ENCODE peak calls at places on chromosome 2, in ten cellular contexts. U is lung; N is left lung; F is activated CD8-positive, alpha-beta T cell treated with anti-CD3 and anti-CD28 coated beads for 36 hours; K is ascending aorta; V is HCT116; M is foreskin fibroblast; Z is lower lobe of right lung; S is breast epithelium; X is brain microvascular endothelial cell. I is an unnamed sample.

GRCh38 chr2:190791983-190792575 is 88.5 kb upstream of the GLS start:
- DNase-seq in N (no peak), F (no peak), M (no peak), V (no peak), U (no peak), S (no peak), X (no peak), Z (no peak), K (no peak), I (no peak)

GRCh38 chr2:221606369-221606768 is 34.3 kb upstream of the EPHA4 start:
- DNase-seq in X (no peak), N (no peak), U (no peak), S (no peak), F (no peak), Z (no peak), V (no peak), M (no peak), K (no peak), I (no peak)

GRCh38 chr2:228845162-228845910 is 425.8 kb downstream of the PID1 start:
- DNase-seq in S (no peak), U (no peak), M (no peak), N (no peak), V (no peak), X (no peak), F (no peak), K (no peak), Z (no peak), I (no peak)

GRCh38 chr2:216692636-216693413 is 2.5 kb downstream of the IGFBP5 start:
- DNase-seq in K (peak; percentile 93), Z (peak; percentile 74), N (peak; percentile 69), X (peak; percentile 73), F (peak; percentile 87), M (no peak), S (peak; percentile 68), V (peak; percentile 38), U (peak; percentile 80), I (peak; percentile 68)

GRCh38 chr2:172458561-172459124 is 31.3 kb downstream of the ITGA6 start:
- DNase-seq in N (no peak), X (no peak), Z (no peak), U (no peak), K (no peak), F (no peak), M (no peak), V (no peak), S (no peak), I (no peak)

GRCh38 chr2:241926541-241927311 is 57.2 kb downstream of the RTP5 start:
- DNase-seq in K (no peak), S (no peak), F (no peak), U (no peak), X (no peak), V (no peak), N (no peak), M (no peak), Z (peak; percentile 39), I (no peak)

GRCh38 chr2:132668189-132668833 is 1.7 kb downstream of the LYPD1 start:
- DNase-seq in F (no peak), U (no peak), Z (no peak), X (peak; percentile 17), S (no peak), V (no peak), M (no peak), K (no peak), N (no peak), I (no peak)

GRCh38 chr2:158598856-158599517 is 142.2 kb downstream of the PKP4 start:
- DNase-seq in Z (no peak), V (no peak), F (no peak), X (no peak), U (no peak), K (no peak), N (no peak), M (no peak), S (no peak), I (no peak)

GRCh38 chr2:24861500-24861899 is 58.5 kb downstream of the ADCY3 start:
- DNase-seq in M (no peak), S (no peak), F (no peak), V (no peak), X (no peak), K (no peak), U (no peak), N (no peak), Z (no peak), I (no peak)

GRCh38 chr2:177597759-177598158 is 205.2 kb downstream of the AGPS start:
- DNase-seq in K (no peak), Z (no peak), V (no peak), S (no peak), U (no peak), X (no peak), M (no peak), F (no peak), N (no peak), I (no peak)

GRCh38 chr2:64327510-64328414 is 126.2 kb upstream of the LGALSL start:
- DNase-seq in S (no peak), V (no peak), N (no peak), U (peak; percentile 38), Z (peak; percentile 61), M (no peak), K (peak; percentile 72), F (peak; percentile 77), X (no peak), I (peak; percentile 41)

GRCh38 chr2:133130548-133131246 is 437.6 kb downstream of the NCKAP5 start:
- DNase-seq in U (no peak), V (no peak), X (peak; percentile 24), S (no peak), Z (no peak), F (no peak), K (no peak), M (peak; percentile 3), N (no peak), I (no peak)

GRCh38 chr2:182883451-182883850 is 17.0 kb upstream of the FRZB start:
- DNase-seq in S (no peak), V (no peak), M (no peak), K (no peak), X (no peak), F (no peak), Z (no peak), N (no peak), U (no peak), I (no peak)

GRCh38 chr2:215328066-215328465 is 16.2 kb downstream of the ATIC start:
- DNase-seq in S (no peak), Z (no peak), V (no peak), X (no peak), F (no peak), K (no peak), M (no peak), N (no peak), U (no peak), I (no peak)

GRCh38 chr2:71612581-71613520 is 159.5 kb downstream of the DYSF start:
- DNase-seq in K (peak; percentile 58), N (peak; percentile 19), V (no peak), Z (peak; percentile 14), F (no peak), X (no peak), U (peak; percentile 22), M (no peak), S (peak; percentile 9), I (no peak)

GRCh38 chr2:147214900-147215299 is 629.9 kb upstream of the ACVR2A start:
- DNase-seq in F (no peak), K (no peak), X (no peak), V (no peak), M (no peak), U (no peak), S (no peak), Z (no peak), N (no peak), I (no peak)
- TF ChIP-seq CTCF in F (no peak), K (no peak), X (no peak), V (no peak), M (no peak), U (no peak), S (no peak), Z (no peak), N (no peak), I (no peak)

DNA sequence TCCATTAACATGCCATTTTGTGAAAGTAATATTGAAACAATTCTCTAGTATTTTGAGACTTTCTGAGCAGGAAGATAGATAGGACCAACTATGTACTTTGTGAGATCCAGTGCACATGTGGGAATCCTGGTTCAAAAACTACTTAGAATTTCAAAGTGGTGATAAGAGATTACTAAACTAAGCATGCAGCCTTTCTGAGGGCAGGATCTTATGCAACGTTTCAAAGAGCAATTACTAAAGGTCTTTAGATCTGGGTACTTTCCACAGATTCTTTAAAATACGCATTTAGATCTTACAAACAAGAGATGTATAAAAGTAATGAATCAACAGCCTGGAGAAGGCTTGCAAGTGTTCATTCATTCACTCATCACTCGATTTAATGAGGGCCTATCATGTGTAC is 124.4 kb upstream of the TRIB2 start:
- DNase-seq in N (no peak), F (no peak), X (no peak), U (no peak), S (no peak), V (no peak), K (no peak), Z (no peak), M (no peak), I (no peak)
- TF ChIP-seq CTCF in N (no peak), F (no peak), X (no peak), U (no peak), S (no peak), V (no peak), K (no peak), Z (no peak), M (no peak), I (no peak)

DNA sequence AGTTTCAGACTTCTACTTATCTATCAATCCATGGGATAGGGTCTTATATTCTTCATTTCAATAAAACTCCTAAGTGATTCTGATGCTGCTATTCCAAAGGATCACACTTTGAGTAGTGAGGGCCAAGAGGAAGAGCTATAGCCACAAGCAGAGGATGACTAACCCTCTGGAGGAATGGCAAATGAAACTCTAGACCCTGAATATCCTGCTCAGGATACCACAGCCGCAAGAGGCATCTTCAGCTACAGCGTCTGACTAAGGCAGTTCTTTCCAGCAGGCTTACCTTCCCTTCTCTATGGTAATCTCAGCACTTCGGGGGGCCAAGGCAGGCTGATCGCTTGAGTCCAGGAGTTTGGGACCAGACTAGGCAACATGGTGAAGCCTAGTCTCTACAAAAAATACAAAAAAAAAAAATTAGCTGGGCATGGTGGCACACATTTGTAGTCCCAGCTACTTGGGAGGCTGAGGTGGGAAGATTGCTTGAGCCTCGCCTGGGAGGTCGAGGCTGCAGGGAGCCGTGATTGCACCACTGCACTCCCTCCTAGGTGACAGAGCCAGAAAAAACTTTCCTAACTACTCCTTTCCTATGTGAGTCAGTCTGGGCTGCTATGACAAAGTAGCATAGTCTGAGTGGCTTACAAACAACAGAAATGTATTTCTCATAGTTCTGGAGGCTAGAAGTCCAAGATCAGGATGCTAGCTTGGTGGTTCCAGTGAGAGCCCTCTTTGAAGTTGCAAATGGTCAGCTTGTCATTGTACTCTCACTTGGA is 371.9 kb downstream of the IRS1 start:
- DNase-seq in K (no peak), Z (no peak), V (peak; percentile 62), M (peak; percentile 92), N (no peak), U (no peak), S (no peak), F (no peak), X (peak; percentile 95), I (no peak)
- TF ChIP-seq CTCF in K (no peak), Z (no peak), V (no peak), M (no peak), N (no peak), U (no peak), S (no peak), F (no peak), X (peak; percentile 42), I (no peak)

DNA sequence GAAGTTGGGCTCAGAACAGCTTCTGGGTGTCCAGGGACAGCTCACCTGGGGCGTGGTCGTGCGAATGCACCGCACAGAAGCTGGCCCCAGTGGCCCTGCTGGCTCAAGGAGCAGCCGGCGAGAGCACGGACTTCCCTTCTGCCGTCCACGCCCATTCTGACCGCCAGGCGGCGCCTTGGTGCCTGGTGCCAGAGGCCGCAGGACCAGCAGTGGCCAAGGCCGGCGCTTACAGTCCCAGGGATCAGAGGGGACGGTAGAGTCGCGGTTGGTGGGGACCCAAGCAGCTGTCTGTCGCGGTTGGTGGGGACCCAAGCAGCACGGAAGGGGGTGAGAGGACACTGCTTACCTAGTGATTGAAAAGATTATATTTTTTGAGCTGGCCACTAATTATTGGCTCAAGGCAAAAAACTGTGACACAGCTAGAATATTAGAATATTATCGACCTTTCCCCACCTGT is 25.7 kb downstream of the NPPC start:
- DNase-seq in X (peak; percentile 61), U (peak; percentile 79), S (no peak), F (peak; percentile 79), V (peak; percentile 83), Z (peak; percentile 89), M (peak; percentile 45), N (peak; percentile 74), K (peak; percentile 78), I (peak; percentile 82)
- TF ChIP-seq CTCF in X (peak; percentile 98), U (no peak), S (peak; percentile 36), F (peak; percentile 90), V (peak; percentile 92), Z (peak; percentile 80), M (peak; percentile 86), N (peak; percentile 66), K (peak; percentile 50), I (peak; percentile 93)

I was measured in GM10248.